ENCODE peak calls at places on chromosomes 7 and 10, in ten cellular contexts. M, E, K, T, Q, B, S, I, O and J are unnamed samples.

GRCh38 chr7:150954201-150954985 is 23.7 kb downstream of the KCNH2 start:
- DNase-seq in I (no peak), T (no peak), S (no peak), E (no peak), O (no peak), K (no peak), M (no peak), B (no peak), Q (no peak), J (no peak)

GRCh38 chr7:87128883-87129282 is 23.4 kb upstream of the DMTF1 start:
- DNase-seq in O (no peak), B (no peak), I (peak; percentile 36), Q (no peak), E (no peak), T (no peak), K (no peak), M (no peak), S (no peak), J (no peak)

GRCh38 chr7:141362580-141363435 is 188.4 kb upstream of the AGK start:
- DNase-seq in Q (peak; percentile 67), I (no peak), O (peak; percentile 71), S (peak; percentile 21), E (no peak), B (no peak), M (no peak), T (peak; percentile 65), K (peak; percentile 75), J (no peak)

GRCh38 chr7:75663302-75663907 is 75.3 kb downstream of the HIP1 start:
- DNase-seq in K (no peak), E (no peak), Q (no peak), S (no peak), I (no peak), O (no peak), T (no peak), B (no peak), M (no peak), J (no peak)

GRCh38 chr10:7601023-7601656 is 65.6 kb downstream of the ITIH5 start:
- DNase-seq in Q (no peak), T (no peak), B (no peak), I (no peak), K (no peak), M (no peak), O (no peak), E (no peak), S (no peak), J (no peak)

GRCh38 chr7:104059103-104059502 is 69.6 kb upstream of the RELN start:
- DNase-seq in T (no peak), Q (no peak), E (no peak), K (no peak), O (no peak), I (no peak), B (no peak), M (no peak), S (no peak), J (no peak)

GRCh38 chr7:92246363-92247101 is 758 bp downstream of the ANKIB1 start:
- DNase-seq in I (peak; percentile 27), Q (peak; percentile 19), T (peak; percentile 27), K (no peak), O (no peak), E (peak; percentile 54), B (no peak), M (no peak), S (no peak), J (no peak)

GRCh38 chr10:77355844-77356243 is 281.8 kb downstream of the KCNMA1 start:
- DNase-seq in B (no peak), Q (peak; percentile 100), T (peak; percentile 55), M (no peak), E (no peak), I (no peak), O (peak; percentile 74), K (peak; percentile 80), S (peak; percentile 70), J (no peak)

GRCh38 chr7:28700790-28701203 is 257.3 kb downstream of the TRIL start:
- DNase-seq in T (peak; percentile 29), Q (no peak), E (no peak), B (no peak), I (no peak), S (no peak), K (peak; percentile 37), M (no peak), O (no peak), J (no peak)

GRCh38 chr7:28698744-28699291 is 259.3 kb downstream of the TRIL start:
- DNase-seq in I (no peak), S (no peak), O (no peak), T (no peak), M (no peak), E (no peak), K (no peak), B (no peak), Q (no peak), J (no peak)

GRCh38 chr7:28700084-28700483 is 258.0 kb downstream of the TRIL start:
- DNase-seq in K (no peak), E (no peak), Q (no peak), S (no peak), O (no peak), T (peak; percentile 45), M (no peak), B (no peak), I (no peak), J (no peak)

GRCh38 chr7:28695300-28696261 is 262.5 kb downstream of the TRIL start:
- DNase-seq in K (no peak), Q (no peak), T (no peak), E (no peak), O (no peak), S (no peak), I (no peak), M (no peak), B (no peak), J (no peak)

GRCh38 chr7:28697898-28698563 is 260.1 kb downstream of the TRIL start:
- DNase-seq in M (no peak), S (no peak), T (no peak), K (no peak), O (no peak), I (no peak), B (no peak), Q (no peak), E (no peak), J (no peak)
- TF ChIP-seq CTCF in M (no peak), S (no peak), T (no peak), K (no peak), O (no peak), I (no peak), B (no peak), Q (no peak), E (no peak), J (no peak)

DNA sequence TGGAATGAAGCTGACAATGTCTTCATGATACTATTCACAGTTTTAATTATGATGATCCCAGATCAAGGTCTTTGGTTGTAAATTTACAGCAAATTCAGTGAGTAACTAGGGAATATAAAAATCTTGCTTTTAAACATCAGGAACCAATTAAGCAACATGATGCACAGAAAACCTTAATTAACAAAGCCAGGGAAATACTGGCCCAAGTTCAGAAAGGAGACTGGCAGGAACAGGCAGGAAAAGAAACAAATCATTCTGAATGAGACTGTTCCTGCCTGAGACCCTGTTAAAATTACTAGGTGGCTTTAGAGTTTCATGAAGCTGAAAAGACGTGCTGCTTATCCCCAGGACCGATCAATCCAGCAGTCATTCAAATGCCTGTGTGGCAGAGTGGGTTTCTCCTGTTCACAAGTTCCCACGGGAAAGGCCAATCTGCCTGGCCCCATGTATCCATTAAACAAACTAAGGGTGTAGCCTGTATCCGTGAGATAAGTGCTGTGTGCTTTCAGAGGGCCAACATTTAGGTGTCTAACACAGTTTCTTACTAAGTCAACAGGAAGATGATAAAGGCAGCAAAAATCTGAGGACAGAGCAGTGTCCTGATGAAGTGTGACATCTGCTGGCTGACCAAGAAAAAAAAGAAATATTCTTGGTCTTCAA is 34.4 kb downstream of the PUS7 start:
- DNase-seq in K (peak; percentile 87), O (peak; percentile 89), M (no peak), E (no peak), T (peak; percentile 88), B (peak; percentile 51), Q (peak; percentile 58), S (peak; percentile 73), I (no peak), J (no peak)
- TF ChIP-seq CTCF in K (peak; percentile 53), O (peak; percentile 49), M (peak; percentile 9), E (peak; percentile 52), T (peak; percentile 58), B (peak; percentile 75), Q (peak; percentile 66), S (peak; percentile 53), I (peak; percentile 19), J (peak; percentile 52)

GRCh38 chr10:80580811-80581468 is 43.2 kb downstream of the SH2D4B start:
- DNase-seq in K (no peak), M (no peak), O (no peak), T (no peak), Q (no peak), I (no peak), S (no peak), E (no peak), B (no peak), J (peak; percentile 11)

GRCh38 chr10:80582561-80582960 is 44.9 kb downstream of the SH2D4B start:
- DNase-seq in B (no peak), T (no peak), I (no peak), S (no peak), O (no peak), M (no peak), Q (no peak), E (no peak), K (no peak), J (peak; percentile 37)

GRCh38 chr10:80585812-80586211 is 48.1 kb downstream of the SH2D4B start:
- DNase-seq in Q (no peak), O (no peak), I (no peak), E (no peak), M (no peak), K (no peak), T (no peak), B (no peak), S (no peak), J (peak; percentile 53)

GRCh38 chr10:80581469-80581835 is 43.8 kb downstream of the SH2D4B start:
- DNase-seq in I (no peak), S (no peak), Q (no peak), B (no peak), O (no peak), E (no peak), T (no peak), M (no peak), K (no peak), J (peak; percentile 20)

GRCh38 chr10:80583681-80584080 is 46.0 kb downstream of the SH2D4B start:
- DNase-seq in B (no peak), Q (no peak), I (no peak), T (peak; percentile 14), E (no peak), M (no peak), O (peak; percentile 1), K (no peak), S (no peak), J (no peak)
- TF ChIP-seq CTCF in B (no peak), Q (no peak), I (no peak), T (peak; percentile 20), E (no peak), M (no peak), O (no peak), K (no peak), S (no peak), J (no peak)

GRCh38 chr10:126242352-126243260 is 145.7 kb downstream of the ADAM12 start:
- DNase-seq in T (peak; percentile 95), E (peak; percentile 78), K (peak; percentile 80), S (peak; percentile 64), B (no peak), I (no peak), O (peak; percentile 89), M (no peak), Q (no peak), J (no peak)

GRCh38 chr10:126235979-126236851 is 152.1 kb downstream of the ADAM12 start:
- DNase-seq in S (no peak), M (no peak), I (no peak), Q (no peak), E (no peak), T (no peak), O (no peak), B (no peak), K (no peak), J (no peak)

GRCh38 chr10:126240483-126240882 is 147.8 kb downstream of the ADAM12 start:
- DNase-seq in K (peak; percentile 49), B (no peak), O (no peak), M (no peak), E (peak; percentile 65), T (peak; percentile 94), Q (no peak), I (no peak), S (no peak), J (no peak)

GRCh38 chr10:126243306-126243705 is 145.0 kb downstream of the ADAM12 start:
- DNase-seq in E (no peak), T (peak; percentile 52), B (no peak), M (no peak), S (no peak), O (no peak), Q (no peak), K (no peak), I (no peak), J (no peak)

GRCh38 chr10:126239844-126240243 is 148.4 kb downstream of the ADAM12 start:
- DNase-seq in T (no peak), O (no peak), E (no peak), K (no peak), B (no peak), Q (no peak), S (no peak), I (no peak), M (no peak), J (no peak)
- TF ChIP-seq CTCF in T (no peak), O (no peak), E (no peak), K (no peak), B (no peak), Q (no peak), S (no peak), I (no peak), M (no peak), J (no peak)